ENCODE peak calls at places on chromosomes 1 and 21, in seven cellular contexts. E is A549, W is WTC11, S is H1, N is K562, I is NB4, M is GM12878. Q is an unnamed sample.

GRCh38 chr1:76066390-76066789 is 8.2 kb upstream of the ST6GALNAC3 start:
- DNase-seq in E (no peak), W (no peak), S (no peak), N (no peak), I (no peak), M (no peak), Q (peak)

GRCh38 chr1:38746413-38746812 is 113.2 kb downstream of the RRAGC start:
- DNase-seq in E (no peak), W (no peak), S (no peak), N (no peak), I (no peak), M (no peak), Q (no peak)

GRCh38 chr1:23273450-23274133 is 56.3 kb upstream of the HTR1D start:
- DNase-seq in E (peak), W (no peak), S (no peak), N (no peak), I (no peak), M (no peak), Q (peak)

GRCh38 chr1:185091480-185091879 is 46.1 kb downstream of the RNF2 start:
- DNase-seq in E (no peak), W (no peak), S (no peak), N (no peak), I (no peak), M (no peak), Q (no peak)

GRCh38 chr1:206937437-206937836 is 8.8 kb downstream of the PIGR start:
- DNase-seq in E (no peak), W (no peak), S (no peak), N (no peak), I (no peak), M (no peak), Q (no peak)

GRCh38 chr1:162941024-162941423 is 80.0 kb upstream of the CCDC190 start:
- DNase-seq in E (no peak), W (no peak), S (no peak), N (no peak), I (no peak), M (no peak), Q (no peak)

GRCh38 chr1:89454845-89455521 is 69.6 kb upstream of the LRRC8B start:
- DNase-seq in E (peak), W (peak), S (no peak), N (peak), I (peak), M (no peak), Q (peak)

GRCh38 chr1:56787330-56787729 is 31.9 kb downstream of the FYB2 start:
- DNase-seq in E (no peak), W (no peak), S (no peak), N (no peak), I (no peak), M (no peak), Q (no peak)

GRCh38 chr1:8970870-8971337 is 25.2 kb downstream of the CA6 start:
- DNase-seq in E (no peak), W (no peak), S (no peak), N (no peak), I (peak), M (peak), Q (no peak)

GRCh38 chr1:207836616-207837352 is 74.1 kb downstream of the CD34 start:
- DNase-seq in E (no peak), W (no peak), S (no peak), N (no peak), I (no peak), M (no peak), Q (no peak)

GRCh38 chr1:198556969-198557368 is 16.5 kb upstream of the ATP6V1G3 start:
- DNase-seq in E (no peak), W (no peak), S (no peak), N (no peak), I (peak), M (peak), Q (no peak)

GRCh38 chr1:65360654-65361053 is 51.3 kb downstream of the DNAJC6 start:
- DNase-seq in E (no peak), W (no peak), S (no peak), N (no peak), I (no peak), M (no peak), Q (no peak)

GRCh38 chr1:214414691-214415090 is 133.7 kb downstream of the SMYD2 start:
- DNase-seq in E (no peak), W (no peak), S (no peak), N (no peak), I (no peak), M (no peak), Q (no peak)

GRCh38 chr1:160354388-160354985 is 11.3 kb downstream of the NCSTN start:
- DNase-seq in E (peak), W (peak), S (no peak), N (peak), I (peak), M (no peak), Q (no peak)

GRCh38 chr1:26524181-26524580 is 5.4 kb upstream of the RPS6KA1 start:
- DNase-seq in E (no peak), W (no peak), S (no peak), N (no peak), I (no peak), M (no peak), Q (no peak)

GRCh38 chr1:8524637-8525157 is 206.8 kb downstream of the SLC45A1 start:
- DNase-seq in E (no peak), W (no peak), S (no peak), N (no peak), I (no peak), M (no peak), Q (no peak)

GRCh38 chr1:95903060-95903459 is 669.0 kb downstream of the RWDD3 start:
- DNase-seq in E (no peak), W (no peak), S (no peak), N (no peak), I (no peak), M (no peak), Q (no peak)

GRCh38 chr1:202807367-202807925 is 775 bp downstream of the KDM5B start:
- DNase-seq in E (peak), W (peak), S (no peak), N (peak), I (peak), M (no peak), Q (no peak)
- TF ChIP-seq MAX in E (no peak), W (no peak), S (no peak), N (no peak), I (no peak), M (no peak), Q (no peak)

DNA sequence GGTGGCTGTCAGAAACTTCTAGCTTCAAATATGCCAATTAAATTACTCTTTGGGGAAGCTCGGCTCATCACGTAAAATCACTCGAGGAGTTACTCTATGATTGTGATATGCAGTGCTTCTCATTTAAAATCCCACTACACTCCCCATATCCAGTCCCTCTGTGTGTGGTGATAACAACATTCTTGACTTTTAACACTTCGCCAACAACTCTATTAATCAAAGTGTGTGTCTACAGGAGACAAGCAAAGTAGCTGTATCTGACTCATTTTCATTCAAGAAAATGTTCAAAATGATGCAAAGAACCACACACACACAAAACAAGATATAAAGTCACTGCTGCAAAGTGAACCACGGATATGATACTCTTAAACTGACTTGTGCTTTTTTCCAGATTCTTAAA is 341.3 kb downstream of the DSCAM start:
- DNase-seq in E (no peak), W (no peak), S (no peak), N (no peak), I (no peak), M (no peak), Q (no peak)
- TF ChIP-seq MAX in E (no peak), W (no peak), S (no peak), N (no peak), I (no peak), M (no peak), Q (no peak)

DNA sequence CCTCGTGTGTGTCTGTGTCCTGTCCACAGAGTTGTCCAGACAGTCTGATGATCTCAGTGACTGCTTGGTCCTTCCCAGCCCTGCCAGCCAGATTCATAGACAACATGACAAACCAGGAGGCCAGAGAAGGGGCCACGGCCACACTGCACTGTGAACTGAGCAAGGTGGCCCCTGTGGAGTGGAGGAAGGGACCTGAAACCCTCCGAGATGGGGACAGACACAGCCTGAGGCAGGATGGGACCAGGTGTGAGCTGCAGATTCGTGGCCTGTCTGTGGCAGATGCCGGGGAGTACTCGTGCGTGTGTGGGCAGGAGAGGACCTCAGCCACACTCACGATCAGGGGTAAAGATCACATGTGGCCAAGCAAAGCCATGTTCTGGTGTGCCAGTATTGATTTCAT is 96.4 kb downstream of the OBSCN start:
- DNase-seq in E (no peak), W (no peak), S (no peak), N (no peak), I (no peak), M (no peak), Q (no peak)
- TF ChIP-seq MAX in E (no peak), W (no peak), S (no peak), N (no peak), I (no peak), M (no peak), Q (no peak)

GRCh38 chr1:64280001-64280400 is 76.6 kb downstream of the UBE2U start:
- DNase-seq in E (no peak), W (no peak), S (no peak), N (no peak), I (no peak), M (no peak), Q (no peak)

DNA sequence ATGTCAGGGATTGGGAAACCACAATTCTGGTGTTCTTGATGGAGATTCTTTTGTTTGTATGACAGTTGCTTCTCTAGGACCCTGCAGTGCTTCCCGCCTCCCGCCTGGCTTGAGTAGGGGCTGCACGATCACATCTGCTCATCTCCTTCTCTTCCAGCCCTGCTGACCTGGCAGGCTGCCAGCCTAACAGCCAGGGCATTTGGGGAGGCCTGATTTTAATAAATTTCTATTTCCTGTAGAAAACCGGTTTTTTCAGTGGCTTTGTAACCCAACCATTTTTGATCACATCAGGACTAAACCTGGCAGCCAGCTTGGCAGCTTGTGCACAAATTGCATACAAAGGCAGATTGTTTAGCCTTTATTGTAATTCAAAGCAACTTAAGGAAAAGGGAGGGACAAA is 78.9 kb downstream of the UBE2U start:
- DNase-seq in E (no peak), W (no peak), S (no peak), N (no peak), I (no peak), M (no peak), Q (no peak)
- TF ChIP-seq MAX in E (no peak), W (no peak), S (no peak), N (no peak), I (no peak), M (no peak), Q (no peak)

DNA sequence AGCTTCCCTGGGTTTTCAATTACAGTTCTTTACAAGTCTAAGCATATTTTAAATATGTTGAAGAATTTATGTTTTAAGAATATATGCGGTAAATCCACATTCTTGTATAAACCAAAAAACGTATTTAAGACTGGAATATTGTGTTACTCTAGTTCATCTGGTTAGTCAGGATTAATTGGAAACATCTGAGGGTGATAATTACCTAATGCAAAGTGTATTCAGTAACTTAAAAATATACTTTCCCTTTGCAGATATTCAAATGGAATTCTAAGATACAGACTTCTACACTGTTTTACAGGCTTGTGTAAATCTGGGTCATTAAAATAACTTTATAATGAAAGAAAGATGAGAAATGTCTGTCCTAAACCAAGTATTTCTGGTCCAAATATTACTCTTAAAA is 302.0 kb downstream of the VAV3 start:
- DNase-seq in E (no peak), W (no peak), S (no peak), N (no peak), I (no peak), M (no peak), Q (no peak)
- TF ChIP-seq MAX in E (no peak), W (no peak), S (no peak), N (no peak), I (no peak), M (no peak), Q (no peak)

DNA sequence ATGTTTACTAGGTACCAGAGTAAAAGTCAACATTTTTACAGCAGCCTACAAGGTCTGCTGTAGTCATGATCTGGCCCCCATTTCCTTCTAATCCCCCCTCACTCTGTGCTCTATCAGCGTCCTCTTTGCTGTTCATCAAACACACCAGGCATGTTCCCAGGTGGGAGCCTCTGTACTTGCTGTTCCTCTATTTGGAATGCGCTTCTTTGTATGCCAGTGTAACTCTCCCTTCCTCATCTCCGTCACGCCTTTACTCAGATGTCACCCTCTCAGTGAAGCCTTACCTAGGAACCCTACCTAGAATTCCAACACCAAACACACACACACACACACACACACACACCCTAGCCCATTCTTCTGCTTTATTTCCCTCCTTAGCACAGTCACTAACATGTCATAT is 21.0 kb downstream of the TP53BP2 start:
- DNase-seq in E (no peak), W (no peak), S (no peak), N (no peak), I (no peak), M (no peak), Q (no peak)
- TF ChIP-seq MAX in E (no peak), W (no peak), S (no peak), N (no peak), I (no peak), M (no peak), Q (no peak)

DNA sequence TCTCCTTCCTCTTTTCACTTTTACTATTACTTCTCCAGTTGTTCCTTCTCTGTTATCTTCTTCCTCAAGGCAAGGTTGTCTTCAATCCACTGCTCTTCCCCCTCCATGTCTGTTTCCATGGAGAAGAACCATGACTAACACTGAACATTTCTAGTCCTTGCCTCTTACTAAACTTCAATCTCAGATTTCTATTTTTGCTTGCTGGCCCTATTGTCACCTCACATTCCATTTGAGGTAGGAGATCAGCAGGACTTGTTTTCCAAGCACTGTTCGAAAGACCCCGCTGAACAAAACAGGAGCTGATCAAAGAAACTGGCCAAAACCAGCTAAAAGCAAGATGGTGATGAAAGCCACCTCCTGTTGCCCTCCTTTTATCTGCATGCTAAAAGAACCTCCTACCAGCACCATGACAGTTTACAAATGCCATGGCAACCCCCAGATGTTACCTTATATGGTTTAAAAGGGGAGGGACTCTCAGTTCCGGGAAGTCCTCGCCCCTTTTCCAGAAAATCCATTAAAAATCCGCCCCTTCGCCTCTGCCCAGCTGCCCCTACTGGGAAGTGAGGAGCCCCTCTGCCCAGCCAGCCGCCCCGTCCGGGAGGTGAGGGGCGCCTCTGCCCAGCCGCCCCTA is 22.6 kb downstream of the GON4L start:
- DNase-seq in E (no peak), W (peak), S (no peak), N (peak), I (no peak), M (no peak), Q (peak)
- TF ChIP-seq MAX in E (no peak), W (no peak), S (no peak), N (no peak), I (no peak), M (no peak), Q (no peak)

GRCh38 chr1:232868793-232869491 is 63.7 kb downstream of the MAP10 start:
- DNase-seq in E (peak), W (no peak), S (no peak), N (no peak), I (peak), M (no peak), Q (no peak)
- TF ChIP-seq MAX in E (peak), W (no peak), S (no peak), N (no peak), I (no peak), M (no peak), Q (no peak)

DNA sequence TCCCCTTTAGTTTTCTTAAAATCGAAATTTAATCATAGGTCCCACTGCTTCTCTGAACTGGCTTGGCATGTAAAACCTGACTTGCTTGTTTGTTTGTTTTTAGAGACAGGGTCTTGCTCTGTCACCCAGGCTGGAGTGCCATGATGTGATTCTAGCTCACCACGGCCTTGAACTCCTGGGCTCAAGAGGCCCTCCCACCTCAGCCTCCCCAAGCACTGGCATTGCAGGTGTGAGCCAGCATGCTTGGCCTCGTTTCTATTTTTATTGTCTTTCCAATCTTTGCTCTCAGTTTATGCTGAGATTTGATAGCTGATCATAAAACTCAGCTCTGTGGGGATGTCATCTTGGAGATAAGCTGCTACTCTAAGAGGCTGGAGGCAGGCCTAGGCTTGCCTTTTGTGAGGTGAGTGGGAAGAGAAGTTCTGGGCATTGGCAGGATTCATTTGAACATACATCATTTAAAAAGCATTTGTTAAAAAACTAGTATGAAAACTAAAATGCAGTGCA is 51.5 kb upstream of the GCLM start:
- DNase-seq in E (no peak), W (no peak), S (no peak), N (no peak), I (no peak), M (no peak), Q (no peak)
- TF ChIP-seq MAX in E (no peak), W (no peak), S (no peak), N (no peak), I (no peak), M (no peak), Q (no peak)

Q was measured in endothelial cell of umbilical vein.